ENCODE peak calls at places on chromosome 5, in eight cellular contexts. One of them, this sample, is unnamed.

GRCh38 chr5:151492729-151493128 is 45.3 kb downstream of the SLC36A1 start:
- DNase-seq in thyroid gland: no peak
- DNase-seq in ovary: no peak
- DNase-seq in A549: peak
- DNase-seq in heart left ventricle: no peak
- DNase-seq in uterus: no peak
- DNase-seq in right lobe of liver: no peak
- DNase-seq in GM12878: no peak
- DNase-seq in this sample: peak

GRCh38 chr5:133811168-133811567 is 157.3 kb downstream of the C5orf15 start:
- DNase-seq in thyroid gland: no peak
- DNase-seq in heart left ventricle: no peak
- DNase-seq in ovary: no peak
- DNase-seq in right lobe of liver: no peak
- DNase-seq in A549: no peak
- DNase-seq in GM12878: no peak
- DNase-seq in uterus: no peak
- DNase-seq in this sample: no peak

GRCh38 chr5:120466337-120467006 is 2.4 kb downstream of the PRR16 start:
- DNase-seq in uterus: no peak
- DNase-seq in A549: no peak
- DNase-seq in heart left ventricle: no peak
- DNase-seq in thyroid gland: no peak
- DNase-seq in ovary: no peak
- DNase-seq in right lobe of liver: no peak
- DNase-seq in GM12878: no peak
- DNase-seq in this sample: no peak

GRCh38 chr5:96957125-96958041 is 21.5 kb downstream of the LNPEP start:
- DNase-seq in GM12878: peak
- DNase-seq in ovary: no peak
- DNase-seq in A549: no peak
- DNase-seq in right lobe of liver: no peak
- DNase-seq in thyroid gland: no peak
- DNase-seq in heart left ventricle: no peak
- DNase-seq in uterus: no peak
- DNase-seq in this sample: no peak

GRCh38 chr5:36945687-36946086 is 69.1 kb downstream of the NIPBL start:
- DNase-seq in A549: no peak
- DNase-seq in heart left ventricle: no peak
- DNase-seq in uterus: no peak
- DNase-seq in thyroid gland: peak
- DNase-seq in ovary: no peak
- DNase-seq in right lobe of liver: no peak
- DNase-seq in GM12878: no peak
- DNase-seq in this sample: no peak

GRCh38 chr5:124659798-124660197 is 86.6 kb downstream of the ZNF608 start:
- DNase-seq in ovary: no peak
- DNase-seq in right lobe of liver: no peak
- DNase-seq in thyroid gland: no peak
- DNase-seq in uterus: no peak
- DNase-seq in heart left ventricle: no peak
- DNase-seq in A549: no peak
- DNase-seq in GM12878: no peak
- DNase-seq in this sample: no peak

GRCh38 chr5:39218482-39219381 is 631 bp downstream of the FYB1 start:
- DNase-seq in GM12878: no peak
- DNase-seq in thyroid gland: no peak
- DNase-seq in ovary: no peak
- DNase-seq in uterus: peak
- DNase-seq in A549: no peak
- DNase-seq in right lobe of liver: no peak
- DNase-seq in heart left ventricle: no peak
- DNase-seq in this sample: no peak

GRCh38 chr5:177133119-177133844 is at the start of gene NSD1:
- DNase-seq in uterus: peak
- DNase-seq in GM12878: peak
- DNase-seq in A549: peak
- DNase-seq in right lobe of liver: peak
- DNase-seq in ovary: peak
- DNase-seq in thyroid gland: peak
- DNase-seq in heart left ventricle: peak
- DNase-seq in this sample: peak

GRCh38 chr5:153122416-153122815 is 368.1 kb upstream of the GRIA1 start:
- DNase-seq in A549: no peak
- DNase-seq in uterus: no peak
- DNase-seq in heart left ventricle: no peak
- DNase-seq in ovary: no peak
- DNase-seq in thyroid gland: no peak
- DNase-seq in right lobe of liver: no peak
- DNase-seq in GM12878: no peak
- DNase-seq in this sample: no peak

GRCh38 chr5:132417010-132417439 is 47.5 kb downstream of the SLC22A5 start:
- DNase-seq in A549: no peak
- DNase-seq in GM12878: no peak
- DNase-seq in right lobe of liver: peak
- DNase-seq in uterus: no peak
- DNase-seq in heart left ventricle: peak
- DNase-seq in ovary: no peak
- DNase-seq in thyroid gland: peak
- DNase-seq in this sample: no peak

GRCh38 chr5:54217826-54218503 is 92.4 kb downstream of the ARL15 start:
- DNase-seq in ovary: no peak
- DNase-seq in thyroid gland: peak
- DNase-seq in right lobe of liver: no peak
- DNase-seq in uterus: peak
- DNase-seq in GM12878: no peak
- DNase-seq in A549: peak
- DNase-seq in heart left ventricle: no peak
- DNase-seq in this sample: peak

GRCh38 chr5:136285501-136285900 is 79.8 kb downstream of the TRPC7 start:
- DNase-seq in heart left ventricle: no peak
- DNase-seq in uterus: no peak
- DNase-seq in A549: no peak
- DNase-seq in ovary: no peak
- DNase-seq in right lobe of liver: no peak
- DNase-seq in GM12878: no peak
- DNase-seq in thyroid gland: no peak
- DNase-seq in this sample: no peak

GRCh38 chr5:37792976-37793328 is 46.9 kb downstream of the GDNF start:
- DNase-seq in thyroid gland: no peak
- DNase-seq in ovary: no peak
- DNase-seq in GM12878: no peak
- DNase-seq in A549: no peak
- DNase-seq in uterus: no peak
- DNase-seq in heart left ventricle: no peak
- DNase-seq in right lobe of liver: no peak
- DNase-seq in this sample: no peak

GRCh38 chr5:154194348-154195329 is 4.1 kb downstream of the GALNT10 start:
- DNase-seq in heart left ventricle: no peak
- DNase-seq in uterus: no peak
- DNase-seq in thyroid gland: peak
- DNase-seq in A549: no peak
- DNase-seq in ovary: no peak
- DNase-seq in GM12878: no peak
- DNase-seq in right lobe of liver: no peak
- DNase-seq in this sample: peak

GRCh38 chr5:150144876-150145275 is 10.8 kb downstream of the PDGFRB start:
- DNase-seq in ovary: no peak
- DNase-seq in right lobe of liver: no peak
- DNase-seq in thyroid gland: no peak
- DNase-seq in A549: no peak
- DNase-seq in uterus: no peak
- DNase-seq in heart left ventricle: no peak
- DNase-seq in GM12878: no peak
- DNase-seq in this sample: no peak

GRCh38 chr5:42377496-42377895 is 45.7 kb upstream of the GHR start:
- DNase-seq in GM12878: no peak
- DNase-seq in uterus: no peak
- DNase-seq in ovary: no peak
- DNase-seq in right lobe of liver: no peak
- DNase-seq in heart left ventricle: no peak
- DNase-seq in A549: no peak
- DNase-seq in thyroid gland: no peak
- DNase-seq in this sample: no peak

GRCh38 chr5:109753279-109753678 is 63.6 kb downstream of the MAN2A1 start:
- DNase-seq in heart left ventricle: no peak
- DNase-seq in uterus: no peak
- DNase-seq in right lobe of liver: no peak
- DNase-seq in A549: no peak
- DNase-seq in ovary: no peak
- DNase-seq in GM12878: no peak
- DNase-seq in thyroid gland: no peak
- DNase-seq in this sample: no peak

GRCh38 chr5:97832645-97833296 is 649.7 kb upstream of the RIOK2 start:
- DNase-seq in thyroid gland: no peak
- DNase-seq in heart left ventricle: no peak
- DNase-seq in GM12878: no peak
- DNase-seq in A549: no peak
- DNase-seq in right lobe of liver: no peak
- DNase-seq in ovary: no peak
- DNase-seq in uterus: no peak
- DNase-seq in this sample: no peak

GRCh38 chr5:66410056-66410455 is 186.1 kb upstream of the MAST4 start:
- DNase-seq in ovary: no peak
- DNase-seq in right lobe of liver: no peak
- DNase-seq in A549: no peak
- DNase-seq in thyroid gland: peak
- DNase-seq in uterus: no peak
- DNase-seq in heart left ventricle: no peak
- DNase-seq in GM12878: no peak
- DNase-seq in this sample: no peak

GRCh38 chr5:18380729-18381362 is 746.6 kb downstream of the TAF11L14 start:
- DNase-seq in GM12878: no peak
- DNase-seq in uterus: no peak
- DNase-seq in thyroid gland: no peak
- DNase-seq in A549: no peak
- DNase-seq in heart left ventricle: no peak
- DNase-seq in right lobe of liver: no peak
- DNase-seq in ovary: no peak
- DNase-seq in this sample: no peak

GRCh38 chr5:31397926-31398557 is 133.9 kb downstream of the DROSHA start:
- DNase-seq in thyroid gland: no peak
- DNase-seq in A549: no peak
- DNase-seq in GM12878: no peak
- DNase-seq in right lobe of liver: no peak
- DNase-seq in heart left ventricle: no peak
- DNase-seq in uterus: no peak
- DNase-seq in ovary: no peak
- DNase-seq in this sample: peak

GRCh38 chr5:54760182-54760935 is 225.0 kb downstream of the ESM1 start:
- DNase-seq in heart left ventricle: no peak
- DNase-seq in right lobe of liver: no peak
- DNase-seq in GM12878: no peak
- DNase-seq in thyroid gland: no peak
- DNase-seq in uterus: no peak
- DNase-seq in ovary: no peak
- DNase-seq in A549: no peak
- DNase-seq in this sample: no peak

DNA sequence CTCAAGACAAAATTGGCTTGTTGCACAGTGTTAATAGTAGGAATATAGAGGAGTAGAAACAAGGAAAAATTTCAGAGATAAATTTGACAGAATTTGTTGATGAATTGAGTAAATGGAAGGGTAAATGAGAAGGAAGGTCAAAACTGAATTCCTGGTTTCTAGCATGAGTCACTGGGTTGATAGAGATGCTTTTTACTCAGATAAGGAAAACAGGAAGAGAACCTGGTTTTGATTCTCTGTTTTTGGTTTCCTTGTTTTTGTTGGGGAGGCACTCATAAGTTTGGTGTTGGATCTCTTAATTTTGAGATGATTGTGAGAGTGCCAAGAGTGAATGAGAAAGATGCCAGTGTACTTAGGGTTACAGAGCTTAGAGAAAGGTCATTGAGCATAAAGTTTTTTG is 7.1 kb downstream of the LRRC70 start:
- DNase-seq in thyroid gland: no peak
- DNase-seq in GM12878: no peak
- DNase-seq in uterus: no peak
- DNase-seq in A549: no peak
- DNase-seq in heart left ventricle: no peak
- DNase-seq in right lobe of liver: no peak
- DNase-seq in ovary: no peak
- DNase-seq in this sample: peak
- TF ChIP-seq POLR2A in thyroid gland: no peak
- TF ChIP-seq POLR2A in GM12878: no peak
- TF ChIP-seq POLR2A in uterus: no peak
- TF ChIP-seq POLR2A in A549: no peak
- TF ChIP-seq POLR2A in heart left ventricle: no peak
- TF ChIP-seq POLR2A in right lobe of liver: no peak
- TF ChIP-seq POLR2A in ovary: no peak
- TF ChIP-seq POLR2A in this sample: no peak

GRCh38 chr5:92769986-92770385 is 811.0 kb downstream of the NR2F1-AS1 start:
- DNase-seq in thyroid gland: no peak
- DNase-seq in GM12878: no peak
- DNase-seq in heart left ventricle: no peak
- DNase-seq in right lobe of liver: no peak
- DNase-seq in A549: no peak
- DNase-seq in ovary: no peak
- DNase-seq in uterus: no peak
- DNase-seq in this sample: no peak
- TF ChIP-seq POLR2A in thyroid gland: no peak
- TF ChIP-seq POLR2A in GM12878: no peak
- TF ChIP-seq POLR2A in heart left ventricle: no peak
- TF ChIP-seq POLR2A in right lobe of liver: no peak
- TF ChIP-seq POLR2A in A549: no peak
- TF ChIP-seq POLR2A in ovary: no peak
- TF ChIP-seq POLR2A in uterus: no peak
- TF ChIP-seq POLR2A in this sample: no peak

GRCh38 chr5:145797336-145797735 is 37.8 kb downstream of the PRELID2 start:
- DNase-seq in A549: no peak
- DNase-seq in heart left ventricle: no peak
- DNase-seq in right lobe of liver: no peak
- DNase-seq in thyroid gland: no peak
- DNase-seq in GM12878: no peak
- DNase-seq in ovary: no peak
- DNase-seq in uterus: no peak
- DNase-seq in this sample: no peak
- TF ChIP-seq POLR2A in A549: no peak
- TF ChIP-seq POLR2A in heart left ventricle: no peak
- TF ChIP-seq POLR2A in right lobe of liver: no peak
- TF ChIP-seq POLR2A in thyroid gland: no peak
- TF ChIP-seq POLR2A in GM12878: no peak
- TF ChIP-seq POLR2A in ovary: no peak
- TF ChIP-seq POLR2A in uterus: no peak
- TF ChIP-seq POLR2A in this sample: no peak

GRCh38 chr5:119420173-119420572 is 32.1 kb upstream of the HSD17B4 start:
- DNase-seq in GM12878: no peak
- DNase-seq in ovary: no peak
- DNase-seq in right lobe of liver: no peak
- DNase-seq in uterus: no peak
- DNase-seq in A549: no peak
- DNase-seq in thyroid gland: no peak
- DNase-seq in heart left ventricle: no peak
- DNase-seq in this sample: no peak

GRCh38 chr5:119418782-119419101 is 33.6 kb upstream of the HSD17B4 start:
- DNase-seq in right lobe of liver: no peak
- DNase-seq in ovary: no peak
- DNase-seq in thyroid gland: peak
- DNase-seq in heart left ventricle: no peak
- DNase-seq in A549: no peak
- DNase-seq in uterus: no peak
- DNase-seq in GM12878: no peak
- DNase-seq in this sample: no peak

GRCh38 chr5:119412828-119413227 is 39.5 kb upstream of the HSD17B4 start:
- DNase-seq in right lobe of liver: no peak
- DNase-seq in ovary: no peak
- DNase-seq in A549: no peak
- DNase-seq in GM12878: no peak
- DNase-seq in thyroid gland: no peak
- DNase-seq in heart left ventricle: no peak
- DNase-seq in uterus: no peak
- DNase-seq in this sample: no peak

GRCh38 chr5:119417891-119418781 is 34.2 kb upstream of the HSD17B4 start:
- DNase-seq in A549: no peak
- DNase-seq in ovary: no peak
- DNase-seq in heart left ventricle: no peak
- DNase-seq in GM12878: no peak
- DNase-seq in thyroid gland: no peak
- DNase-seq in right lobe of liver: no peak
- DNase-seq in uterus: no peak
- DNase-seq in this sample: peak
- TF ChIP-seq POLR2A in A549: no peak
- TF ChIP-seq POLR2A in ovary: no peak
- TF ChIP-seq POLR2A in heart left ventricle: no peak
- TF ChIP-seq POLR2A in GM12878: no peak
- TF ChIP-seq POLR2A in thyroid gland: no peak
- TF ChIP-seq POLR2A in right lobe of liver: no peak
- TF ChIP-seq POLR2A in uterus: no peak
- TF ChIP-seq POLR2A in this sample: no peak